ENCODE peak calls at places on chromosomes 5 and 9, in nine cellular contexts. M, S, F, P, I, O, K, D and A are unnamed samples.

GRCh38 chr5:126054593-126055347 is 368.4 kb upstream of the GRAMD2B start:
- DNase-seq in M (no peak), S (peak), F (no peak), P (no peak), I (no peak), O (no peak), K (no peak), D (no peak), A (no peak)

GRCh38 chr5:58077387-58077786 is 382.5 kb downstream of the PLK2 start:
- DNase-seq in M (no peak), S (no peak), F (no peak), P (no peak), I (no peak), O (no peak), K (no peak), D (no peak), A (no peak)

GRCh38 chr5:158288258-158288657 is 429.3 kb upstream of the CLINT1 start:
- DNase-seq in M (no peak), S (no peak), F (no peak), P (no peak), I (no peak), O (no peak), K (no peak), D (no peak), A (no peak)

GRCh38 chr5:92850886-92851285 is 730.1 kb downstream of the NR2F1-AS1 start:
- DNase-seq in M (no peak), S (no peak), F (no peak), P (no peak), I (no peak), O (no peak), K (no peak), D (no peak), A (no peak)

GRCh38 chr9:125742657-125743056 is 4.5 kb upstream of the PBX3 start:
- DNase-seq in M (no peak), S (no peak), F (no peak), P (no peak), I (no peak), O (no peak), K (no peak), D (no peak), A (no peak)

GRCh38 chr5:56759521-56759920 is 55.8 kb upstream of the MAP3K1 start:
- DNase-seq in M (no peak), S (no peak), F (no peak), P (no peak), I (no peak), O (no peak), K (no peak), D (no peak), A (no peak)

GRCh38 chr9:131216806-131217205 is 59.5 kb downstream of the FAM78A start:
- DNase-seq in M (no peak), S (no peak), F (no peak), P (no peak), I (no peak), O (no peak), K (no peak), D (no peak), A (no peak)

GRCh38 chr9:82475584-82476328 is 487.2 kb downstream of the SPATA31D1 start:
- DNase-seq in M (no peak), S (no peak), F (no peak), P (no peak), I (no peak), O (no peak), K (no peak), D (no peak), A (no peak)

GRCh38 chr9:124342946-124343485 is 72.2 kb downstream of the PSMB7 start:
- DNase-seq in M (peak), S (peak), F (no peak), P (no peak), I (peak), O (no peak), K (no peak), D (no peak), A (peak)

GRCh38 chr5:157215143-157215825 is 34.6 kb downstream of the ITK start:
- DNase-seq in M (no peak), S (no peak), F (no peak), P (no peak), I (no peak), O (no peak), K (no peak), D (peak), A (no peak)

GRCh38 chr5:122478741-122479459 is 166.9 kb downstream of the SNCAIP start:
- DNase-seq in M (no peak), S (no peak), F (no peak), P (no peak), I (no peak), O (no peak), K (peak), D (no peak), A (no peak)

GRCh38 chr9:3664044-3664443 is 138.2 kb upstream of the RFX3 start:
- DNase-seq in M (peak), S (no peak), F (no peak), P (no peak), I (no peak), O (no peak), K (no peak), D (no peak), A (no peak)

GRCh38 chr5:175682664-175683063 is 24.8 kb downstream of the HRH2 start:
- DNase-seq in M (no peak), S (no peak), F (no peak), P (no peak), I (no peak), O (no peak), K (no peak), D (no peak), A (no peak)

GRCh38 chr9:19999491-20000057 is 210.7 kb upstream of the SLC24A2 start:
- DNase-seq in M (peak), S (peak), F (no peak), P (peak), I (peak), O (no peak), K (no peak), D (no peak), A (no peak)

GRCh38 chr9:87713278-87713989 is 12.5 kb upstream of the CTSL start:
- DNase-seq in M (peak), S (peak), F (no peak), P (no peak), I (peak), O (no peak), K (no peak), D (no peak), A (no peak)

GRCh38 chr5:157548513-157549282 is 26.9 kb downstream of the ADAM19 start:
- DNase-seq in M (peak), S (peak), F (no peak), P (no peak), I (peak), O (no peak), K (no peak), D (no peak), A (no peak)

GRCh38 chr5:86070719-86071118 is 547.0 kb upstream of the COX7C start:
- DNase-seq in M (no peak), S (no peak), F (no peak), P (no peak), I (no peak), O (no peak), K (no peak), D (no peak), A (no peak)

GRCh38 chr5:67873935-67874334 is 341.6 kb upstream of the PIK3R1 start:
- DNase-seq in M (no peak), S (no peak), F (no peak), P (no peak), I (no peak), O (no peak), K (no peak), D (no peak), A (no peak)

GRCh38 chr5:145944328-145944727 is 8.0 kb downstream of the SH3RF2 start:
- DNase-seq in M (no peak), S (no peak), F (no peak), P (no peak), I (no peak), O (no peak), K (no peak), D (no peak), A (no peak)

GRCh38 chr5:19547640-19548039 is 440.4 kb downstream of the CDH18 start:
- DNase-seq in M (no peak), S (peak), F (no peak), P (no peak), I (peak), O (no peak), K (peak), D (no peak), A (no peak)

GRCh38 chr5:157198277-157199058 is 17.8 kb downstream of the ITK start:
- DNase-seq in M (no peak), S (no peak), F (no peak), P (peak), I (no peak), O (no peak), K (no peak), D (no peak), A (no peak)

GRCh38 chr9:20295555-20295954 is 326.7 kb downstream of the MLLT3 start:
- DNase-seq in M (no peak), S (no peak), F (no peak), P (no peak), I (no peak), O (no peak), K (no peak), D (no peak), A (no peak)

GRCh38 chr5:54927097-54927746 is 58.2 kb downstream of the ESM1 start:
- DNase-seq in M (no peak), S (no peak), F (no peak), P (no peak), I (no peak), O (no peak), K (no peak), D (no peak), A (no peak)

GRCh38 chr5:32029291-32029690 is 144.8 kb downstream of the GOLPH3 start:
- DNase-seq in M (no peak), S (peak), F (no peak), P (no peak), I (no peak), O (no peak), K (no peak), D (no peak), A (no peak)

GRCh38 chr5:74201334-74202081 is 439.0 kb downstream of the ENC1 start:
- DNase-seq in M (peak), S (peak), F (no peak), P (no peak), I (peak), O (no peak), K (no peak), D (no peak), A (no peak)

GRCh38 chr9:125655691-125656410 is 51.2 kb downstream of the MAPKAP1 start:
- DNase-seq in M (no peak), S (peak), F (no peak), P (no peak), I (peak), O (no peak), K (no peak), D (no peak), A (no peak)

GRCh38 chr9:130268521-130269131 is 3.1 kb downstream of the HMCN2 start:
- DNase-seq in M (no peak), S (no peak), F (no peak), P (no peak), I (no peak), O (no peak), K (no peak), D (no peak), A (no peak)

GRCh38 chr5:118628672-118629354 is 359.5 kb downstream of the DTWD2 start:
- DNase-seq in M (no peak), S (no peak), F (no peak), P (no peak), I (no peak), O (no peak), K (no peak), D (no peak), A (no peak)

GRCh38 chr9:17580119-17580518 is 1.3 kb downstream of the SH3GL2 start:
- DNase-seq in M (no peak), S (no peak), F (no peak), P (no peak), I (no peak), O (no peak), K (no peak), D (no peak), A (no peak)

GRCh38 chr5:15013654-15014463 is 142.3 kb upstream of the ANKH start:
- DNase-seq in M (peak), S (peak), F (peak), P (no peak), I (peak), O (no peak), K (peak), D (peak), A (peak)

GRCh38 chr5:167582263-167582662 is 709.2 kb upstream of the WWC1 start:
- DNase-seq in M (no peak), S (no peak), F (no peak), P (no peak), I (peak), O (no peak), K (no peak), D (no peak), A (no peak)

GRCh38 chr5:172358345-172358744 is 74.8 kb upstream of the UBTD2 start:
- DNase-seq in M (no peak), S (no peak), F (no peak), P (no peak), I (no peak), O (no peak), K (no peak), D (no peak), A (no peak)

GRCh38 chr5:140362875-140363630 is 3.1 kb downstream of the SLC4A9 start:
- DNase-seq in M (peak), S (peak), F (peak), P (peak), I (no peak), O (peak), K (no peak), D (peak), A (peak)

GRCh38 chr5:122896598-122897282 is 51.3 kb downstream of the SNX24 start:
- DNase-seq in M (peak), S (peak), F (peak), P (no peak), I (peak), O (no peak), K (no peak), D (no peak), A (peak)